ENCODE peak calls at places on chromosomes 5 and 9, in five cellular contexts. V is trophoblast cell, B is K562, W is Panc1, J is body of pancreas. N is an unnamed sample.

GRCh38 chr9:108780949-108781734 is 74.6 kb downstream of the ACTL7B start:
- DNase-seq in B (no peak), J (no peak), V (no peak), W (no peak), N (no peak)

GRCh38 chr5:65157906-65158603 is 323.7 kb downstream of the ADAMTS6 start:
- DNase-seq in V (no peak), B (no peak), J (no peak), W (no peak), N (no peak)

GRCh38 chr5:127995556-127995955 is 88.0 kb upstream of the SLC12A2 start:
- DNase-seq in W (no peak), B (no peak), V (no peak), J (no peak), N (no peak)

GRCh38 chr5:109805472-109805871 is 115.7 kb downstream of the MAN2A1 start:
- DNase-seq in V (no peak), B (no peak), J (no peak), W (no peak), N (no peak)

GRCh38 chr5:4883388-4883787 is 256.7 kb upstream of the ADAMTS16 start:
- DNase-seq in B (no peak), V (no peak), J (no peak), W (no peak), N (no peak)

GRCh38 chr5:134647750-134648424 is 698 bp upstream of the SEC24A start:
- DNase-seq in B (no peak), W (peak; percentile 10), J (no peak), V (peak; percentile 88), N (peak; percentile 9)

GRCh38 chr5:160506006-160507004 is 84.7 kb downstream of the PTTG1 start:
- DNase-seq in J (no peak), V (peak; percentile 77), B (no peak), W (no peak), N (peak; percentile 95)

GRCh38 chr5:150636391-150637244 is 3.8 kb upstream of the SYNPO start:
- DNase-seq in W (no peak), B (no peak), J (peak; percentile 83), V (no peak), N (no peak)

GRCh38 chr5:6899215-6899614 is 186.0 kb downstream of the TENT4A start:
- DNase-seq in J (peak; percentile 73), B (no peak), V (no peak), W (no peak), N (no peak)

GRCh38 chr5:44225231-44226160 is 163.7 kb downstream of the FGF10 start:
- DNase-seq in W (no peak), V (no peak), J (no peak), B (no peak), N (no peak)

GRCh38 chr5:121962347-121962670 is 534 bp downstream of the SRFBP1 start:
- DNase-seq in W (no peak), J (no peak), V (no peak), B (no peak), N (no peak)

GRCh38 chr5:156015137-156015536 is 311.8 kb upstream of the SGCD start:
- DNase-seq in W (no peak), V (no peak), J (no peak), B (no peak), N (no peak)

GRCh38 chr5:107624233-107624632 is 46.5 kb downstream of the EFNA5 start:
- DNase-seq in B (no peak), W (no peak), J (no peak), V (no peak), N (no peak)

DNA sequence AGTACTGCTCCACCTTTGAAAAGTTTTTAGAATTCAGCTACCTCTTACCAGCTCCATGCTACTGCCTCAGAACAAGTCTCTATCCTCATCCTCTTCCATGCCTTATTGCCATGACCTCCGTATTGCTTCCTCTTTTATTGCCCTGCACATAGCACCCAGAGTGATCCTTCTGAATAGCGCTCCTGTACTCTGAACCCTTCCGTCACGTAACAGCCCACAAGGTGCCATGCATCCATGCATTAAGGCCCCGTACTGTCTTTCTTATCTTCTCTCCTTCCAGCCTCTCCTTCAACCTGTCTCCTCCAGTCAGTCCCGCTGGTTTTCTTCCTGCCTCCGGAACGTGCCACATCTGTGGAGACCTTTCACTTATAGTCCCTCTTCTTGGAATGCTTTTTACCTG is 273.3 kb upstream of the SEMA6A start:
- DNase-seq in W (no peak), V (no peak), J (no peak), B (no peak), N (no peak)
- H3K4me3 ChIP-seq in W (no peak overlapping the region), V (no peak overlapping the region), J (no peak overlapping the region), B (no peak overlapping the region), N (no peak overlapping the region)

DNA sequence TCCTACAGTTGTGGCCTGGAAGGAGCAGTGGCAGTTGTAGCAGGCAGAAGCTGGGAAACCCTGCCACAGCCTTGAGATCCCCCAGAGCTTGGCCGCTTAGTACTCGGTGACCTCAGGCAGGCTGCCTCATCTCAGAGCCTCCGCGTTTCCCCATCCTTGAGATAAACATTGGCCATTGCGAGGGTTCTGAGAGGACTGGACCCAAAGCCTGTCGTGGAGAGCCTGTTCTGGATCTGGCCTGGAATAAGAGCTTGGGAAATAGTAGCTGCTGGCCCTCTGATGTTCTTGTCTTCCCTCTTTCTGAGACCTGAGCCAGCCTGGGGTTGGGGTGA is 1.3 kb downstream of the MIGA2 start:
- DNase-seq in W (no peak), J (no peak), V (no peak), B (no peak), N (no peak)
- H3K36me3 ChIP-seq in W (peaks cover 2% of the 10 kb centered on the region), J (no peaks in the 10 kb centered on the region), V (peaks cover 17% of the 10 kb centered on the region), B (peaks cover 31% of the 10 kb centered on the region), N (peaks cover 18% of the 10 kb centered on the region)

GRCh38 chr5:178673801-178674200 is 47.0 kb upstream of the CLK4 start:
- DNase-seq in V (no peak), W (no peak), B (no peak), J (no peak), N (no peak)
- H3K9me3 ChIP-seq in V (peaks cover 24% of the 10 kb centered on the region), W (no peaks in the 10 kb centered on the region), B (no peaks in the 10 kb centered on the region), J (no peaks in the 10 kb centered on the region), N (no peaks in the 10 kb centered on the region)

GRCh38 chr9:2155966-2156365 is 140.8 kb downstream of the SMARCA2 start:
- DNase-seq in V (no peak), W (no peak), J (no peak), B (no peak), N (no peak)

GRCh38 chr9:2159521-2160417 is 144.6 kb downstream of the SMARCA2 start:
- DNase-seq in B (no peak), J (no peak), W (no peak), V (no peak), N (no peak)

GRCh38 chr9:2158111-2158610 is 143.0 kb downstream of the SMARCA2 start:
- DNase-seq in J (peak; percentile 48), W (no peak), B (no peak), V (no peak), N (peak; percentile 79)

GRCh38 chr9:2157277-2158105 is 142.3 kb downstream of the SMARCA2 start:
- DNase-seq in J (peak; percentile 48), W (no peak), V (peak; percentile 70), B (no peak), N (peak; percentile 12)

GRCh38 chr9:2158729-2159128 is 143.6 kb downstream of the SMARCA2 start:
- DNase-seq in J (no peak), V (no peak), B (no peak), W (no peak), N (no peak)
- H3K4me3 ChIP-seq in J (peak overlapping the region; percentile 21), V (no peak overlapping the region), B (no peak overlapping the region), W (peak overlapping the region; percentile 37), N (peak overlapping the region; percentile 96)

GRCh38 chr9:125180876-125181275 is 8.7 kb downstream of the PPP6C start:
- DNase-seq in B (no peak), W (no peak), J (no peak), V (no peak), N (no peak)
- H3K36me3 ChIP-seq in B (peaks cover 9% of the 10 kb centered on the region), W (no peaks in the 10 kb centered on the region), J (no peaks in the 10 kb centered on the region), V (no peaks in the 10 kb centered on the region), N (peaks cover 5% of the 10 kb centered on the region)

N was measured in CD4-positive, CD25-positive, alpha-beta regulatory T cell.